ENCODE peak calls at places on chromosomes 5 and 9, in nine cellular contexts. J is heart left ventricle, F is A549, X is ovary, A is spleen, G is tibial nerve, P is transverse colon, B is uterus, V is endothelial cell of umbilical vein. N is an unnamed sample.
A peak's percentile ranks its signal among the peaks of the same experiment; 100 is the strongest.

GRCh38 chr5:145948047-145948446 is 11.7 kb downstream of the SH3RF2 start:
- DNase-seq in G (no peak), B (no peak), J (no peak), A (no peak), P (no peak), V (no peak), F (no peak), X (no peak), N (no peak)

GRCh38 chr5:5381259-5382006 is 41.0 kb upstream of the ICE1 start:
- DNase-seq in G (no peak), A (no peak), B (no peak), X (no peak), J (no peak), P (no peak), F (no peak), V (no peak), N (no peak)

GRCh38 chr5:62980884-62981283 is 402.3 kb downstream of the LRRC70 start:
- DNase-seq in V (no peak), F (no peak), X (no peak), A (no peak), P (no peak), G (no peak), B (no peak), J (no peak), N (no peak)

GRCh38 chr5:107546084-107546483 is 124.7 kb downstream of the EFNA5 start:
- DNase-seq in G (no peak), B (no peak), V (no peak), J (no peak), X (no peak), F (no peak), A (no peak), P (no peak), N (no peak)

GRCh38 chr5:82308997-82309670 is 31.0 kb upstream of the RPS23 start:
- DNase-seq in F (no peak), G (no peak), J (no peak), P (no peak), X (no peak), B (no peak), A (no peak), V (no peak), N (no peak)

GRCh38 chr9:7336356-7337075 is 463.1 kb downstream of the DMAC1 start:
- DNase-seq in B (no peak), G (peak; percentile 16), X (no peak), P (no peak), V (no peak), F (no peak), J (no peak), A (no peak), N (no peak)

GRCh38 chr9:102769307-102769706 is 225.8 kb upstream of the CYLC2 start:
- DNase-seq in P (no peak), A (no peak), G (no peak), B (no peak), V (no peak), F (no peak), J (no peak), X (no peak), N (no peak)

GRCh38 chr5:83590966-83591365 is 119.4 kb downstream of the VCAN start:
- DNase-seq in B (no peak), P (no peak), G (no peak), A (no peak), X (no peak), J (no peak), V (no peak), F (no peak), N (no peak)

GRCh38 chr9:14314424-14314928 is 535 bp upstream of the NFIB start:
- DNase-seq in X (peak; percentile 81), F (peak; percentile 82), V (peak; percentile 87), A (no peak), J (peak; percentile 74), G (peak; percentile 77), B (peak; percentile 77), P (peak; percentile 82), N (peak; percentile 83)

GRCh38 chr9:130736834-130737233 is 43.3 kb downstream of the EXOSC2 start:
- DNase-seq in X (no peak), P (no peak), B (no peak), J (no peak), F (no peak), A (no peak), V (no peak), G (no peak), N (no peak)

GRCh38 chr5:132008163-132008473 is 3.3 kb downstream of the ACSL6 start:
- DNase-seq in B (no peak), A (peak; percentile 49), J (no peak), P (no peak), V (no peak), X (peak; percentile 8), F (no peak), G (no peak), N (no peak)

GRCh38 chr5:176438959-176439757 is 9.0 kb upstream of the FAF2 start:
- DNase-seq in J (no peak), P (no peak), A (no peak), F (no peak), V (peak; percentile 49), X (no peak), G (no peak), B (no peak), N (no peak)

GRCh38 chr5:155919125-155919524 is 407.8 kb upstream of the SGCD start:
- DNase-seq in J (no peak), A (no peak), G (no peak), X (no peak), B (no peak), V (no peak), P (no peak), F (no peak), N (no peak)

GRCh38 chr9:98081477-98082219 is 25.1 kb downstream of the NANS start:
- DNase-seq in P (peak; percentile 57), G (no peak), B (no peak), X (no peak), A (peak; percentile 67), V (peak; percentile 56), J (no peak), F (peak; percentile 40), N (no peak)

GRCh38 chr9:132991351-132992300 is 13.1 kb downstream of the GFI1B start:
- DNase-seq in G (no peak), X (no peak), B (no peak), P (no peak), F (no peak), A (peak; percentile 21), J (no peak), V (no peak), N (no peak)

GRCh38 chr5:9063615-9064245 is 482.1 kb downstream of the SEMA5A start:
- DNase-seq in J (no peak), F (no peak), P (no peak), G (no peak), V (no peak), A (no peak), X (no peak), B (no peak), N (no peak)

GRCh38 chr5:9067129-9067528 is 478.7 kb downstream of the SEMA5A start:
- DNase-seq in B (no peak), J (no peak), F (no peak), V (no peak), X (no peak), P (no peak), G (no peak), A (no peak), N (no peak)

GRCh38 chr5:9066349-9066748 is 479.5 kb downstream of the SEMA5A start:
- DNase-seq in X (no peak), P (no peak), A (no peak), J (no peak), B (no peak), V (no peak), G (no peak), F (no peak), N (no peak)

GRCh38 chr5:9069650-9070049 is 476.2 kb downstream of the SEMA5A start:
- DNase-seq in A (no peak), V (no peak), F (no peak), B (no peak), G (no peak), P (no peak), J (no peak), X (no peak), N (no peak)
- H3K9me3 ChIP-seq in A (no peaks in the 10 kb centered on the region), V (no peaks in the 10 kb centered on the region), F (no peaks in the 10 kb centered on the region), B (no peaks in the 10 kb centered on the region), G (no peaks in the 10 kb centered on the region), P (no peaks in the 10 kb centered on the region), J (no peaks in the 10 kb centered on the region), X (no peaks in the 10 kb centered on the region), N (no peaks in the 10 kb centered on the region)

DNA sequence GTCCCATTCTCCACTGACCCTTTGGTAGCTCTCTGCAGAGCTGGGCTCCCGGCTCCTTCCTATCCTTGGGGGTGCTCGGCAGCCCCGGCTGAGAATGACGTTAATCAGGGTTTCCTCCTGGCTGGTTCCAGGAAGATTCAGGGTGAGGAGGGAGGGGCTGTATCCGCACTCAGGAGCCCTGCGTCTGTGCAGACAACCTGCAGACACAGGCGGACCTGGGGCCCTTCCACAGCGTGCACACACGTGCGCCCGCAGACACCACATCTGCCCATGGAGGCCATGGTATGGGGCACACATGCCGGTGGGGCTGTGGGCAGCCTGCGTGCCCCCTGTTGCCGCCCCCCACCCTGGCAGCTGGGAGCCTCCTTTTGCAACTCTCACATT is 66.6 kb upstream of the RNU6ATAC start:
- DNase-seq in A (no peak), P (no peak), B (no peak), J (no peak), F (no peak), X (peak; percentile 67), G (no peak), V (no peak), N (no peak)
- TF ChIP-seq POLR2A in A (no peak), P (no peak), B (no peak), J (no peak), F (no peak), X (no peak), G (no peak), V (no peak), N (no peak)

GRCh38 chr9:65435464-65435863 is 150.5 kb upstream of the FOXD4L5 start:
- DNase-seq in J (no peak), V (no peak), A (no peak), X (no peak), B (no peak), F (no peak), P (no peak), G (no peak), N (no peak)
- H3K9me3 ChIP-seq in J (no peaks in the 10 kb centered on the region), V (peaks cover 9% of the 10 kb centered on the region), A (no peaks in the 10 kb centered on the region), X (no peaks in the 10 kb centered on the region), B (no peaks in the 10 kb centered on the region), F (no peaks in the 10 kb centered on the region), P (peaks cover 5% of the 10 kb centered on the region), G (peaks cover 41% of the 10 kb centered on the region), N (no peaks in the 10 kb centered on the region)

GRCh38 chr5:136811551-136811950 is 446.2 kb upstream of the TRPC7 start:
- DNase-seq in A (no peak), B (no peak), P (no peak), X (no peak), J (no peak), F (no peak), G (no peak), V (peak; percentile 45), N (no peak)

GRCh38 chr5:136810198-136810823 is 445.0 kb upstream of the TRPC7 start:
- DNase-seq in G (no peak), X (no peak), V (no peak), P (no peak), F (no peak), J (no peak), A (no peak), B (no peak), N (no peak)

GRCh38 chr5:136816327-136816726 is 451.0 kb upstream of the TRPC7 start:
- DNase-seq in V (no peak), X (no peak), F (no peak), G (no peak), J (no peak), B (no peak), A (no peak), P (no peak), N (no peak)

GRCh38 chr5:136811086-136811485 is 445.7 kb upstream of the TRPC7 start:
- DNase-seq in X (no peak), V (peak; percentile 10), J (no peak), F (no peak), B (no peak), P (no peak), G (no peak), A (no peak), N (no peak)

GRCh38 chr5:136814621-136815378 is 449.5 kb upstream of the TRPC7 start:
- DNase-seq in G (no peak), F (no peak), B (no peak), A (no peak), V (no peak), X (no peak), P (no peak), J (no peak), N (no peak)
- TF ChIP-seq POLR2A in G (no peak), F (no peak), B (no peak), A (no peak), V (no peak), X (no peak), P (no peak), J (no peak), N (no peak)

N was measured in testis.